ENCODE peak calls at places on chromosomes 5 and 9, in four cellular contexts. Y, C, Q and E are unnamed samples.

GRCh38 chr9:82882744-82883143 is 180.2 kb downstream of the RASEF start:
- DNase-seq in Y (no peak), C (peak; percentile 10), Q (no peak), E (no peak)

GRCh38 chr5:40983781-40984180 is 74.5 kb downstream of the C7 start:
- DNase-seq in Y (no peak), C (no peak), Q (no peak), E (no peak)

GRCh38 chr5:134370871-134371833 is at the start of gene UBE2B:
- DNase-seq in Y (peak; percentile 76), C (peak; percentile 97), Q (peak; percentile 99), E (peak; percentile 95)

GRCh38 chr9:114054191-114054690 is 23.9 kb downstream of the AMBP start:
- DNase-seq in Y (no peak), C (no peak), Q (no peak), E (no peak)

GRCh38 chr5:142779163-142779562 is 9.0 kb downstream of the ARHGAP26 start:
- DNase-seq in Y (no peak), C (no peak), Q (no peak), E (no peak)

GRCh38 chr5:167147879-167148278 is 1143.6 kb upstream of the WWC1 start:
- DNase-seq in Y (no peak), C (no peak), Q (no peak), E (no peak)

GRCh38 chr5:16690243-16690839 is 73.5 kb upstream of the RETREG1 start:
- DNase-seq in Y (peak; percentile 59), C (no peak), Q (no peak), E (peak; percentile 33)

GRCh38 chr5:147169399-147169798 is 65.4 kb upstream of the STK32A start:
- DNase-seq in Y (no peak), C (peak; percentile 86), Q (no peak), E (no peak)

GRCh38 chr5:146401021-146401420 is 46.1 kb upstream of the TCERG1 start:
- DNase-seq in Y (no peak), C (no peak), Q (no peak), E (no peak)

GRCh38 chr5:10761842-10762165 is 770 bp upstream of the DAP start:
- DNase-seq in Y (no peak), C (no peak), Q (no peak), E (no peak)

GRCh38 chr9:98597372-98597771 is 111.4 kb downstream of the GABBR2 start:
- DNase-seq in Y (no peak), C (no peak), Q (no peak), E (no peak)

GRCh38 chr5:1889321-1890065 is 6.8 kb upstream of the IRX4 start:
- DNase-seq in Y (no peak), C (no peak), Q (no peak), E (no peak)

GRCh38 chr5:177545487-177546261 is 8.7 kb downstream of the FAM193B start:
- DNase-seq in Y (no peak), C (no peak), Q (no peak), E (no peak)

GRCh38 chr5:89359046-89359445 is 476.1 kb upstream of the MEF2C start:
- DNase-seq in Y (no peak), C (no peak), Q (no peak), E (no peak)

GRCh38 chr5:88876714-88877113 is 6.3 kb downstream of the MEF2C start:
- DNase-seq in Y (no peak), C (no peak), Q (no peak), E (no peak)

GRCh38 chr9:114279693-114280092 is 43.2 kb upstream of the ORM1 start:
- DNase-seq in Y (no peak), C (no peak), Q (no peak), E (no peak)

GRCh38 chr5:96049398-96050272 is 88.0 kb upstream of the ELL2 start:
- DNase-seq in Y (no peak), C (peak; percentile 77), Q (no peak), E (no peak)

GRCh38 chr9:127311239-127311741 is 46.7 kb downstream of the GARNL3 start:
- DNase-seq in Y (no peak), C (no peak), Q (no peak), E (no peak)

GRCh38 chr9:4548796-4549725 is 58.8 kb downstream of the SLC1A1 start:
- DNase-seq in Y (no peak), C (no peak), Q (no peak), E (no peak)

GRCh38 chr9:94623253-94623652 is 16.1 kb downstream of the FBP1 start:
- DNase-seq in Y (peak; percentile 33), C (no peak), Q (no peak), E (peak; percentile 14)

GRCh38 chr5:154755361-154756202 is at the start of gene LARP1:
- DNase-seq in Y (no peak), C (no peak), Q (peak; percentile 12), E (no peak)

GRCh38 chr5:145775893-145776444 is 59.2 kb downstream of the PRELID2 start:
- DNase-seq in Y (no peak), C (peak; percentile 56), Q (no peak), E (no peak)

GRCh38 chr9:112162644-112163413 is 12.3 kb downstream of the SUSD1 start:
- DNase-seq in Y (no peak), C (no peak), Q (no peak), E (no peak)

GRCh38 chr5:38535281-38535750 is 21.1 kb downstream of the LIFR start:
- DNase-seq in Y (no peak), C (no peak), Q (no peak), E (no peak)

GRCh38 chr5:14305045-14305444 is 161.9 kb downstream of the TRIO start:
- DNase-seq in Y (no peak), C (peak; percentile 47), Q (no peak), E (no peak)

GRCh38 chr5:35789732-35790461 is 66.8 kb upstream of the IL7R start:
- DNase-seq in Y (no peak), C (no peak), Q (no peak), E (no peak)

GRCh38 chr9:106286249-106286648 is 576.7 kb upstream of the ZNF462 start:
- DNase-seq in Y (no peak), C (no peak), Q (no peak), E (peak; percentile 63)

GRCh38 chr5:142312399-142312798 is 12.4 kb downstream of the SPRY4 start:
- DNase-seq in Y (no peak), C (no peak), Q (no peak), E (no peak)

GRCh38 chr5:176550275-176550831 is 1.2 kb downstream of the CDHR2 start:
- DNase-seq in Y (no peak), C (no peak), Q (no peak), E (no peak)

GRCh38 chr9:137069508-137070071 is 767 bp downstream of the SAPCD2 start:
- DNase-seq in Y (no peak), C (no peak), Q (no peak), E (no peak)

GRCh38 chr9:95270790-95271189 is 46.7 kb downstream of the FANCC start:
- DNase-seq in Y (no peak), C (no peak), Q (no peak), E (no peak)

GRCh38 chr5:84113246-84114118 is 271.2 kb downstream of the EDIL3 start:
- DNase-seq in Y (no peak), C (no peak), Q (no peak), E (no peak)

GRCh38 chr5:133849116-133849515 is 119.3 kb downstream of the C5orf15 start:
- DNase-seq in Y (no peak), C (no peak), Q (no peak), E (no peak)

GRCh38 chr5:69467442-69468225 is 25.0 kb upstream of the OCLN start:
- DNase-seq in Y (peak; percentile 34), C (no peak), Q (no peak), E (no peak)

GRCh38 chr9:13915591-13916301 is 398.2 kb downstream of the NFIB start:
- DNase-seq in Y (no peak), C (no peak), Q (no peak), E (no peak)

GRCh38 chr9:126116351-126117157 is 210.1 kb upstream of the MVB12B start:
- DNase-seq in Y (no peak), C (no peak), Q (no peak), E (no peak)

GRCh38 chr9:130665029-130665430 is 636 bp downstream of the PRDM12 start:
- DNase-seq in Y (no peak), C (no peak), Q (no peak), E (no peak)

GRCh38 chr9:96253059-96253696 is 48.8 kb downstream of the HSD17B3 start:
- DNase-seq in Y (no peak), C (no peak), Q (no peak), E (no peak)